ENCODE peak calls at places on chromosomes 6 and 20, in four cellular contexts. O is CD8-positive, alpha-beta T cell; I is PC-9; U is keratinocyte. F is an unnamed sample.

GRCh38 chr6:136739501-136739900 is 52.8 kb downstream of the MAP3K5 start:
- DNase-seq in O (no peak), U (no peak), I (no peak), F (no peak)

GRCh38 chr6:33061987-33062386 is 11.5 kb downstream of the HLA-DPA1 start:
- DNase-seq in I (no peak), O (no peak), U (no peak), F (no peak)

GRCh38 chr6:16804515-16805161 is 43.4 kb upstream of the ATXN1 start:
- DNase-seq in U (no peak), O (no peak), I (no peak), F (no peak)

GRCh38 chr6:48881551-48881950 is 581.5 kb downstream of the MMUT start:
- DNase-seq in O (no peak), U (no peak), I (no peak), F (no peak)

GRCh38 chr6:129607581-129608186 is 102.3 kb downstream of the ARHGAP18 start:
- DNase-seq in I (no peak), U (no peak), O (no peak), F (no peak)

GRCh38 chr6:90818163-90818562 is 231.3 kb upstream of the MAP3K7 start:
- DNase-seq in U (no peak), I (no peak), O (no peak), F (no peak)

GRCh38 chr20:21714297-21715192 is 9.1 kb downstream of the PAX1 start:
- DNase-seq in I (no peak), U (no peak), O (no peak), F (no peak)

GRCh38 chr20:24970030-24970553 is 21.0 kb downstream of the CST7 start:
- DNase-seq in I (no peak), O (no peak), U (no peak), F (no peak)

GRCh38 chr6:107578642-107579332 is 88.9 kb downstream of the SOBP start:
- DNase-seq in O (no peak), I (no peak), U (no peak), F (peak; percentile 58)
- H3K27me3 ChIP-seq in O (no peaks in the 10 kb centered on the region), I (no peaks in the 10 kb centered on the region), U (peaks cover 4% of the 10 kb centered on the region), F (no peaks in the 10 kb centered on the region)

DNA sequence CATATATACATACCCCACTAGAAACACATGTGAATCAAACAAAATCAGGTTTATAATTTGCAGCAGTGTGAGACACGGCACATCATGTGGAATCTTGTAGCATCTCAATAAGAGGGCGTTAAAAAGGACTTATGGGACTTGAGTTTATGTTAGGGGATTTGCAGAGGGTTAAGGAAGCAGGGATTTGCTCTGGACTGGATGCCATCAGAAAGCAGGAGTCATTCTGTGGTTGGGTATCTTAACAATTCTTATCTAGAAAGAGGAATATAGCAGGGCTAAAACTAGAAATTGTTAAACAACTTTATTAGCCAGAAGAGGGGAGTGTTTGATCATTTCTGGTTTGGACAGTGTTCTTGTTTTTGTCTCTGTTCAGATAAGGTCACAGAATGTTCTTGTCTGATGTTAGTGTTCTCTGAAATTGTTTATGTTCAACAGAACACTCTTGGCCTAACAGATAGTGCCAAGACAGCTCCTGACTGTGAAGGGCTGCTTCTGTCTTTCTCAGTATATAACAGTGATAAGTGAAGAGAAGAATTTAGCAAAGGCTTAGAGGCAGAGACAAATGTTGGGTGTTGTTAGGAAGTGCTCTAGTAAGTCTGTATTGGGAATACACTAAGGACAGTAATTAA is 39.2 kb downstream of the LIN28B start:
- DNase-seq in O (no peak), U (no peak), I (no peak), F (no peak)
- TF ChIP-seq CTCF in O (no peak), U (no peak), I (peak; percentile 41), F (no peak)

GRCh38 chr20:3744806-3745685 is 12.6 kb downstream of the HSPA12B start:
- DNase-seq in U (peak; percentile 71), I (peak; percentile 89), O (peak; percentile 81), F (no peak)

GRCh38 chr20:3743251-3743650 is 10.8 kb downstream of the HSPA12B start:
- DNase-seq in O (no peak), U (no peak), I (no peak), F (no peak)

GRCh38 chr20:3745686-3746173 is 13.2 kb downstream of the HSPA12B start:
- DNase-seq in I (no peak), O (no peak), U (no peak), F (no peak)

GRCh38 chr20:3741846-3742458 is 9.5 kb downstream of the HSPA12B start:
- DNase-seq in O (no peak), I (no peak), U (no peak), F (no peak)

GRCh38 chr20:3744037-3744436 is 11.6 kb downstream of the HSPA12B start:
- DNase-seq in U (no peak), O (no peak), I (no peak), F (no peak)
- H3K27ac ChIP-seq in U (no peak overlapping the region), O (no peak overlapping the region), I (no peak overlapping the region), F (no peak overlapping the region)

DNA sequence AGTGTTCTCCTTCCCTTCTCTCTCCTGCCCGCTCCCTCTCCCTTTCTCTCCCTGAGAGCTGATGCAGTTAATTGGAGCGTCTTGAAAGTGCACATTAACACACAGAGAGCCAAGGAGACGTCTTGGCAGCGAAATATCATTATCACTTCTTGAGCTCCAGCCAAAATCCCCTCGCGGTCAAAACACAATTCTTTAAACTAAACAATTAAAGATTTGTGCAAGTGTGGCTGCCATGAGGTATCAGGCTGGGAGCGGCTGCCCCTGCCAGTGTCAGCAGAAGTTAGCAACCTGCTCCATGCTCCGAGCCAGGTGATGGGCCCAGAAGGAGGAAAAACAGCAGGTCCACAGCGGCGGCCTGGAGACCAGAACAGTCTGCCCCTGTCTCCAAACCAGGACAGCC is 100.9 kb upstream of the FOXP4 start:
- DNase-seq in O (no peak), I (no peak), U (no peak), F (no peak)
- H3K27me3 ChIP-seq in O (no peaks in the 10 kb centered on the region), I (peaks cover 25% of the 10 kb centered on the region), U (peaks cover 36% of the 10 kb centered on the region), F (no peaks in the 10 kb centered on the region)

GRCh38 chr6:103677290-103677689 is 1182.4 kb downstream of the HACE1 start:
- DNase-seq in U (no peak), O (no peak), I (no peak), F (no peak)

GRCh38 chr6:103674790-103675189 is 1184.9 kb downstream of the HACE1 start:
- DNase-seq in O (no peak), I (no peak), U (no peak), F (no peak)

GRCh38 chr6:103675807-103676406 is 1183.8 kb downstream of the HACE1 start:
- DNase-seq in O (no peak), U (no peak), I (no peak), F (no peak)

GRCh38 chr6:103672169-103672568 is 1187.5 kb downstream of the HACE1 start:
- DNase-seq in U (no peak), O (no peak), I (no peak), F (no peak)
- TF ChIP-seq CTCF in U (no peak), O (no peak), I (peak; percentile 32), F (peak; percentile 13)